ENCODE peak calls at places on chromosomes 13 and 19, in four cellular contexts. V is islet precursor cell; S is left cardiac atrium; Y is stimulated activated CD8-positive, alpha-beta memory T cell treated with anti-CD3 and anti-CD28 coated beads, Interleukin-4, amount 100 ng/mL, for 1 hour. H is an unnamed sample.

GRCh38 chr13:87851395-87851794 is 180.2 kb downstream of the SLITRK5 start:
- DNase-seq in V (no peak), S (no peak), Y (no peak), H (no peak)

GRCh38 chr13:107099661-107100060 is 531.7 kb upstream of the ARGLU1 start:
- DNase-seq in V (peak; percentile 73), S (no peak), Y (no peak), H (no peak)

GRCh38 chr13:95745289-95745688 is 68.3 kb downstream of the DNAJC3 start:
- DNase-seq in V (peak; percentile 55), S (no peak), Y (no peak), H (no peak)

GRCh38 chr13:19960673-19961015 is 2.1 kb downstream of the ZMYM2 start:
- DNase-seq in V (no peak), S (no peak), Y (no peak), H (no peak)

GRCh38 chr19:35476149-35476548 is 14.1 kb downstream of the KRTDAP start:
- DNase-seq in V (no peak), S (no peak), Y (no peak), H (no peak)

GRCh38 chr19:49180659-49181058 is 23.1 kb downstream of the TRPM4 start:
- DNase-seq in V (no peak), S (no peak), Y (no peak), H (no peak)

GRCh38 chr19:30881281-30881680 is 468.0 kb downstream of the TSHZ3 start:
- DNase-seq in V (peak; percentile 21), S (no peak), Y (no peak), H (no peak)

GRCh38 chr13:24023073-24023472 is 125.8 kb upstream of the C1QTNF9B start:
- DNase-seq in V (no peak), S (no peak), Y (no peak), H (no peak)

GRCh38 chr13:25860265-25860664 is 191.6 kb downstream of the SHISA2 start:
- DNase-seq in V (no peak), S (no peak), Y (no peak), H (no peak)

GRCh38 chr13:91539458-91540156 is 141.2 kb downstream of the GPC5 start:
- DNase-seq in V (no peak), S (no peak), Y (no peak), H (no peak)

GRCh38 chr13:109141716-109142115 is 512.3 kb downstream of the MYO16 start:
- DNase-seq in V (no peak), S (no peak), Y (no peak), H (no peak)

GRCh38 chr13:113166681-113167080 is 8.2 kb downstream of the PROZ start:
- DNase-seq in V (no peak), S (no peak), Y (no peak), H (no peak)